ENCODE peak calls at places on chromosomes 13 and 19, in ten cellular contexts. One of them, this sample, is unnamed.

GRCh38 chr13:113650275-113650674 is 7.7 kb downstream of the ATP4B start:
- DNase-seq in bronchial epithelial cell: peak
- DNase-seq in lower leg skin: no peak
- DNase-seq in neural progenitor cell: no peak
- DNase-seq in fibroblast of pulmonary artery: no peak
- DNase-seq in fibroblast of lung: no peak
- DNase-seq in GM06990: no peak
- DNase-seq in cardiac fibroblast: no peak
- DNase-seq in Peyer's patch: peak
- DNase-seq in sigmoid colon: peak
- DNase-seq in this sample: no peak

GRCh38 chr19:38047641-38048040 is 140.6 kb downstream of the SIPA1L3 start:
- DNase-seq in bronchial epithelial cell: no peak
- DNase-seq in fibroblast of lung: no peak
- DNase-seq in lower leg skin: no peak
- DNase-seq in neural progenitor cell: peak
- DNase-seq in GM06990: peak
- DNase-seq in sigmoid colon: no peak
- DNase-seq in cardiac fibroblast: no peak
- DNase-seq in fibroblast of pulmonary artery: no peak
- DNase-seq in Peyer's patch: no peak
- DNase-seq in this sample: no peak

GRCh38 chr13:52615817-52616216 is 26.4 kb upstream of the HNRNPA1L2 start:
- DNase-seq in bronchial epithelial cell: no peak
- DNase-seq in neural progenitor cell: no peak
- DNase-seq in lower leg skin: no peak
- DNase-seq in cardiac fibroblast: no peak
- DNase-seq in fibroblast of pulmonary artery: no peak
- DNase-seq in GM06990: peak
- DNase-seq in sigmoid colon: no peak
- DNase-seq in Peyer's patch: no peak
- DNase-seq in fibroblast of lung: no peak
- DNase-seq in this sample: no peak

GRCh38 chr13:26968431-26969335 is 202.9 kb downstream of the USP12 start:
- DNase-seq in sigmoid colon: peak
- DNase-seq in lower leg skin: no peak
- DNase-seq in neural progenitor cell: no peak
- DNase-seq in GM06990: no peak
- DNase-seq in fibroblast of lung: no peak
- DNase-seq in bronchial epithelial cell: no peak
- DNase-seq in cardiac fibroblast: no peak
- DNase-seq in fibroblast of pulmonary artery: no peak
- DNase-seq in Peyer's patch: peak
- DNase-seq in this sample: peak

GRCh38 chr13:79306650-79307049 is 99.4 kb downstream of the RBM26 start:
- DNase-seq in lower leg skin: no peak
- DNase-seq in fibroblast of lung: no peak
- DNase-seq in cardiac fibroblast: no peak
- DNase-seq in sigmoid colon: no peak
- DNase-seq in Peyer's patch: no peak
- DNase-seq in GM06990: no peak
- DNase-seq in neural progenitor cell: no peak
- DNase-seq in bronchial epithelial cell: no peak
- DNase-seq in fibroblast of pulmonary artery: no peak
- DNase-seq in this sample: no peak

GRCh38 chr19:15810335-15810734 is 5.1 kb downstream of the OR10H1 start:
- DNase-seq in bronchial epithelial cell: peak
- DNase-seq in GM06990: no peak
- DNase-seq in Peyer's patch: peak
- DNase-seq in cardiac fibroblast: no peak
- DNase-seq in lower leg skin: no peak
- DNase-seq in neural progenitor cell: no peak
- DNase-seq in sigmoid colon: no peak
- DNase-seq in fibroblast of lung: no peak
- DNase-seq in fibroblast of pulmonary artery: no peak
- DNase-seq in this sample: no peak

GRCh38 chr13:46288570-46289259 is 77.0 kb downstream of the LRRC63 start:
- DNase-seq in sigmoid colon: no peak
- DNase-seq in fibroblast of pulmonary artery: peak
- DNase-seq in fibroblast of lung: peak
- DNase-seq in lower leg skin: no peak
- DNase-seq in bronchial epithelial cell: peak
- DNase-seq in cardiac fibroblast: peak
- DNase-seq in GM06990: peak
- DNase-seq in neural progenitor cell: peak
- DNase-seq in Peyer's patch: no peak
- DNase-seq in this sample: peak

GRCh38 chr13:102869948-102870676 is 24.3 kb downstream of the ERCC5 start:
- DNase-seq in GM06990: no peak
- DNase-seq in lower leg skin: no peak
- DNase-seq in Peyer's patch: no peak
- DNase-seq in bronchial epithelial cell: no peak
- DNase-seq in neural progenitor cell: no peak
- DNase-seq in fibroblast of pulmonary artery: no peak
- DNase-seq in sigmoid colon: no peak
- DNase-seq in fibroblast of lung: no peak
- DNase-seq in cardiac fibroblast: no peak
- DNase-seq in this sample: no peak

GRCh38 chr13:50156140-50156539 is 140.9 kb downstream of the KCNRG start:
- DNase-seq in cardiac fibroblast: peak
- DNase-seq in fibroblast of pulmonary artery: peak
- DNase-seq in bronchial epithelial cell: peak
- DNase-seq in lower leg skin: no peak
- DNase-seq in GM06990: no peak
- DNase-seq in sigmoid colon: no peak
- DNase-seq in Peyer's patch: no peak
- DNase-seq in neural progenitor cell: no peak
- DNase-seq in fibroblast of lung: peak
- DNase-seq in this sample: peak

GRCh38 chr13:30192320-30193093 is 114.8 kb downstream of the KATNAL1 start:
- DNase-seq in lower leg skin: no peak
- DNase-seq in sigmoid colon: no peak
- DNase-seq in GM06990: no peak
- DNase-seq in fibroblast of lung: no peak
- DNase-seq in Peyer's patch: no peak
- DNase-seq in fibroblast of pulmonary artery: no peak
- DNase-seq in cardiac fibroblast: no peak
- DNase-seq in neural progenitor cell: no peak
- DNase-seq in bronchial epithelial cell: no peak
- DNase-seq in this sample: no peak

GRCh38 chr13:114161028-114161556 is 18.0 kb upstream of the CFAP97D2 start:
- DNase-seq in Peyer's patch: no peak
- DNase-seq in bronchial epithelial cell: no peak
- DNase-seq in cardiac fibroblast: no peak
- DNase-seq in lower leg skin: no peak
- DNase-seq in sigmoid colon: no peak
- DNase-seq in GM06990: no peak
- DNase-seq in neural progenitor cell: no peak
- DNase-seq in fibroblast of lung: no peak
- DNase-seq in fibroblast of pulmonary artery: no peak
- DNase-seq in this sample: no peak

GRCh38 chr19:49539192-49539952 is 11.6 kb downstream of the RCN3 start:
- DNase-seq in fibroblast of lung: no peak
- DNase-seq in sigmoid colon: no peak
- DNase-seq in cardiac fibroblast: no peak
- DNase-seq in Peyer's patch: no peak
- DNase-seq in GM06990: no peak
- DNase-seq in neural progenitor cell: no peak
- DNase-seq in fibroblast of pulmonary artery: no peak
- DNase-seq in bronchial epithelial cell: no peak
- DNase-seq in lower leg skin: no peak
- DNase-seq in this sample: no peak

GRCh38 chr19:4583961-4584669 is 24.6 kb upstream of the SEMA6B start:
- DNase-seq in lower leg skin: no peak
- DNase-seq in neural progenitor cell: peak
- DNase-seq in sigmoid colon: no peak
- DNase-seq in fibroblast of pulmonary artery: peak
- DNase-seq in cardiac fibroblast: peak
- DNase-seq in fibroblast of lung: no peak
- DNase-seq in Peyer's patch: no peak
- DNase-seq in bronchial epithelial cell: no peak
- DNase-seq in GM06990: peak
- DNase-seq in this sample: peak

GRCh38 chr19:30783212-30783611 is 411.0 kb downstream of the ZNF536 start:
- DNase-seq in sigmoid colon: no peak
- DNase-seq in fibroblast of pulmonary artery: no peak
- DNase-seq in cardiac fibroblast: no peak
- DNase-seq in neural progenitor cell: no peak
- DNase-seq in bronchial epithelial cell: no peak
- DNase-seq in GM06990: no peak
- DNase-seq in lower leg skin: no peak
- DNase-seq in Peyer's patch: no peak
- DNase-seq in fibroblast of lung: no peak
- DNase-seq in this sample: no peak

GRCh38 chr19:30783936-30784335 is 411.8 kb downstream of the ZNF536 start:
- DNase-seq in GM06990: no peak
- DNase-seq in neural progenitor cell: no peak
- DNase-seq in fibroblast of lung: no peak
- DNase-seq in cardiac fibroblast: no peak
- DNase-seq in sigmoid colon: no peak
- DNase-seq in fibroblast of pulmonary artery: no peak
- DNase-seq in lower leg skin: no peak
- DNase-seq in Peyer's patch: no peak
- DNase-seq in bronchial epithelial cell: no peak
- DNase-seq in this sample: no peak

GRCh38 chr19:30788105-30788765 is 416.1 kb downstream of the ZNF536 start:
- DNase-seq in neural progenitor cell: peak
- DNase-seq in cardiac fibroblast: no peak
- DNase-seq in lower leg skin: peak
- DNase-seq in sigmoid colon: no peak
- DNase-seq in GM06990: no peak
- DNase-seq in fibroblast of lung: no peak
- DNase-seq in fibroblast of pulmonary artery: no peak
- DNase-seq in Peyer's patch: no peak
- DNase-seq in bronchial epithelial cell: no peak
- DNase-seq in this sample: no peak

GRCh38 chr19:30785728-30786127 is 413.5 kb downstream of the ZNF536 start:
- DNase-seq in bronchial epithelial cell: no peak
- DNase-seq in fibroblast of lung: no peak
- DNase-seq in neural progenitor cell: no peak
- DNase-seq in Peyer's patch: no peak
- DNase-seq in sigmoid colon: no peak
- DNase-seq in fibroblast of pulmonary artery: no peak
- DNase-seq in lower leg skin: peak
- DNase-seq in GM06990: no peak
- DNase-seq in cardiac fibroblast: no peak
- DNase-seq in this sample: no peak

GRCh38 chr19:30784850-30785459 is 412.8 kb downstream of the ZNF536 start:
- DNase-seq in neural progenitor cell: peak
- DNase-seq in cardiac fibroblast: peak
- DNase-seq in fibroblast of pulmonary artery: peak
- DNase-seq in sigmoid colon: peak
- DNase-seq in Peyer's patch: peak
- DNase-seq in GM06990: no peak
- DNase-seq in bronchial epithelial cell: no peak
- DNase-seq in fibroblast of lung: peak
- DNase-seq in lower leg skin: peak
- DNase-seq in this sample: peak
- TF ChIP-seq CTCF in neural progenitor cell: peak
- TF ChIP-seq CTCF in cardiac fibroblast: peak
- TF ChIP-seq CTCF in fibroblast of pulmonary artery: peak
- TF ChIP-seq CTCF in sigmoid colon: peak
- TF ChIP-seq CTCF in Peyer's patch: peak
- TF ChIP-seq CTCF in GM06990: peak
- TF ChIP-seq CTCF in bronchial epithelial cell: peak
- TF ChIP-seq CTCF in fibroblast of lung: peak
- TF ChIP-seq CTCF in lower leg skin: no peak
- TF ChIP-seq CTCF in this sample: peak

GRCh38 chr19:18735752-18736151 is 52.3 kb downstream of the CRTC1 start:
- DNase-seq in fibroblast of pulmonary artery: no peak
- DNase-seq in neural progenitor cell: no peak
- DNase-seq in Peyer's patch: no peak
- DNase-seq in lower leg skin: no peak
- DNase-seq in GM06990: no peak
- DNase-seq in fibroblast of lung: no peak
- DNase-seq in cardiac fibroblast: no peak
- DNase-seq in sigmoid colon: no peak
- DNase-seq in bronchial epithelial cell: no peak
- DNase-seq in this sample: no peak

GRCh38 chr19:18735324-18735723 is 51.8 kb downstream of the CRTC1 start:
- DNase-seq in bronchial epithelial cell: no peak
- DNase-seq in GM06990: no peak
- DNase-seq in fibroblast of pulmonary artery: no peak
- DNase-seq in fibroblast of lung: no peak
- DNase-seq in sigmoid colon: no peak
- DNase-seq in lower leg skin: no peak
- DNase-seq in Peyer's patch: no peak
- DNase-seq in cardiac fibroblast: no peak
- DNase-seq in neural progenitor cell: no peak
- DNase-seq in this sample: no peak

GRCh38 chr19:18737954-18738351 is 53.2 kb downstream of the COMP start:
- DNase-seq in cardiac fibroblast: no peak
- DNase-seq in sigmoid colon: no peak
- DNase-seq in neural progenitor cell: no peak
- DNase-seq in bronchial epithelial cell: no peak
- DNase-seq in GM06990: no peak
- DNase-seq in lower leg skin: no peak
- DNase-seq in fibroblast of pulmonary artery: no peak
- DNase-seq in Peyer's patch: no peak
- DNase-seq in fibroblast of lung: no peak
- DNase-seq in this sample: no peak

GRCh38 chr19:18737337-18737953 is 53.7 kb downstream of the COMP start:
- DNase-seq in sigmoid colon: no peak
- DNase-seq in bronchial epithelial cell: no peak
- DNase-seq in lower leg skin: no peak
- DNase-seq in GM06990: no peak
- DNase-seq in Peyer's patch: no peak
- DNase-seq in neural progenitor cell: peak
- DNase-seq in cardiac fibroblast: no peak
- DNase-seq in fibroblast of pulmonary artery: no peak
- DNase-seq in fibroblast of lung: no peak
- DNase-seq in this sample: no peak

GRCh38 chr19:18736415-18737336 is 53.2 kb downstream of the CRTC1 start:
- DNase-seq in neural progenitor cell: no peak
- DNase-seq in fibroblast of lung: peak
- DNase-seq in Peyer's patch: no peak
- DNase-seq in sigmoid colon: no peak
- DNase-seq in lower leg skin: no peak
- DNase-seq in cardiac fibroblast: no peak
- DNase-seq in bronchial epithelial cell: no peak
- DNase-seq in GM06990: no peak
- DNase-seq in fibroblast of pulmonary artery: no peak
- DNase-seq in this sample: no peak
- H3K4me3 ChIP-seq in neural progenitor cell: no peak
- H3K4me3 ChIP-seq in fibroblast of lung: no peak
- H3K4me3 ChIP-seq in Peyer's patch: no peak
- H3K4me3 ChIP-seq in sigmoid colon: no peak
- H3K4me3 ChIP-seq in lower leg skin: no peak
- H3K4me3 ChIP-seq in cardiac fibroblast: no peak
- H3K4me3 ChIP-seq in bronchial epithelial cell: no peak
- H3K4me3 ChIP-seq in GM06990: no peak
- H3K4me3 ChIP-seq in fibroblast of pulmonary artery: no peak
- H3K4me3 ChIP-seq in this sample: no peak

GRCh38 chr19:32345261-32346207 is at the start of gene ZNF507:
- DNase-seq in lower leg skin: peak
- DNase-seq in sigmoid colon: peak
- DNase-seq in Peyer's patch: peak
- DNase-seq in GM06990: peak
- DNase-seq in bronchial epithelial cell: peak
- DNase-seq in fibroblast of pulmonary artery: peak
- DNase-seq in cardiac fibroblast: peak
- DNase-seq in fibroblast of lung: peak
- DNase-seq in neural progenitor cell: peak
- DNase-seq in this sample: peak
- TF ChIP-seq CTCF in lower leg skin: no peak
- TF ChIP-seq CTCF in sigmoid colon: no peak
- TF ChIP-seq CTCF in Peyer's patch: no peak
- TF ChIP-seq CTCF in GM06990: no peak
- TF ChIP-seq CTCF in bronchial epithelial cell: no peak
- TF ChIP-seq CTCF in fibroblast of pulmonary artery: no peak
- TF ChIP-seq CTCF in cardiac fibroblast: no peak
- TF ChIP-seq CTCF in fibroblast of lung: no peak
- TF ChIP-seq CTCF in neural progenitor cell: peak
- TF ChIP-seq CTCF in this sample: no peak

GRCh38 chr19:45712699-45713067 is 18.0 kb downstream of the FBXO46 start:
- DNase-seq in cardiac fibroblast: no peak
- DNase-seq in bronchial epithelial cell: no peak
- DNase-seq in neural progenitor cell: no peak
- DNase-seq in fibroblast of pulmonary artery: no peak
- DNase-seq in GM06990: no peak
- DNase-seq in Peyer's patch: no peak
- DNase-seq in fibroblast of lung: no peak
- DNase-seq in sigmoid colon: no peak
- DNase-seq in lower leg skin: no peak
- DNase-seq in this sample: no peak
- H3K4me3 ChIP-seq in cardiac fibroblast: no peak
- H3K4me3 ChIP-seq in bronchial epithelial cell: no peak
- H3K4me3 ChIP-seq in neural progenitor cell: no peak
- H3K4me3 ChIP-seq in fibroblast of pulmonary artery: no peak
- H3K4me3 ChIP-seq in GM06990: no peak
- H3K4me3 ChIP-seq in Peyer's patch: no peak
- H3K4me3 ChIP-seq in fibroblast of lung: no peak
- H3K4me3 ChIP-seq in sigmoid colon: no peak
- H3K4me3 ChIP-seq in lower leg skin: no peak
- H3K4me3 ChIP-seq in this sample: no peak